ENCODE peak calls at places on chromosomes 13 and 19, in five cellular contexts. E, A, X, U and D are unnamed samples.

GRCh38 chr13:110306340-110306959 is 507 bp downstream of the COL4A1 start:
- ATAC-seq in X (no peak), E (no peak), U (no peak), A (no peak), D (no peak)

GRCh38 chr19:16069813-16070365 is 6.4 kb upstream of the TPM4 start:
- ATAC-seq in E (no peak), A (no peak), U (no peak), X (peak; percentile 15), D (peak; percentile 6)

GRCh38 chr13:41864658-41865057 is 96.3 kb downstream of the VWA8 start:
- ATAC-seq in X (no peak), A (no peak), E (peak; percentile 28), U (no peak), D (no peak)

GRCh38 chr13:74662895-74663294 is 528.7 kb upstream of the KLF12 start:
- ATAC-seq in E (no peak), A (no peak), X (no peak), U (no peak), D (no peak)

GRCh38 chr13:66624302-66624701 is 605.8 kb downstream of the PCDH9 start:
- ATAC-seq in A (no peak), X (no peak), E (no peak), U (no peak), D (no peak)

GRCh38 chr19:1373534-1374249 is 10.0 kb upstream of the NDUFS7 start:
- ATAC-seq in A (no peak), E (peak; percentile 84), X (no peak), U (no peak), D (no peak)

GRCh38 chr19:40217921-40218890 is at the start of gene TTC9B:
- ATAC-seq in E (no peak), X (peak; percentile 60), A (peak; percentile 69), U (peak; percentile 74), D (no peak)

GRCh38 chr13:20297181-20297580 is 65.1 kb upstream of the GJB6 start:
- ATAC-seq in X (no peak), E (no peak), A (no peak), U (no peak), D (no peak)

GRCh38 chr13:97011446-97012131 is 17.3 kb upstream of the OXGR1 start:
- ATAC-seq in A (no peak), X (no peak), U (no peak), E (peak; percentile 30), D (no peak)

GRCh38 chr19:38057954-38058690 is 151.1 kb downstream of the SIPA1L3 start:
- ATAC-seq in A (no peak), X (no peak), E (peak; percentile 88), U (no peak), D (peak; percentile 60)